ENCODE peak calls at places on chromosomes 4 and X, in four cellular contexts. D is GM12878, N is HepG2, B is K562. H is an unnamed sample.

GRCh38 chr4:69995526-69996016 is at the start of gene STATH:
- DNase-seq in D (no peak), N (no peak), B (no peak), H (no peak)

GRCh38 chr4:6746721-6747689 is 31.0 kb downstream of the BLOC1S4 start:
- DNase-seq in D (no peak), N (no peak), B (no peak), H (no peak)

GRCh38 chrX:44871114-44871645 is 1.8 kb upstream of the KDM6A start:
- DNase-seq in D (no peak), N (no peak), B (no peak), H (no peak)

GRCh38 chr4:120763650-120764049 is 158.9 kb downstream of the PRDM5 start:
- DNase-seq in D (no peak), N (no peak), B (no peak), H (no peak)

GRCh38 chr4:71261001-71261400 is 77.8 kb upstream of the SLC4A4 start:
- DNase-seq in D (no peak), N (no peak), B (no peak), H (no peak)

GRCh38 chr4:88939697-88940096 is 117.3 kb downstream of the FAM13A start:
- DNase-seq in D (no peak), N (no peak), B (no peak), H (no peak)

GRCh38 chr4:60562353-60562752 is 637.8 kb upstream of the ADGRL3 start:
- DNase-seq in D (no peak), N (no peak), B (no peak), H (no peak)

GRCh38 chr4:115453416-115453815 is 340.0 kb upstream of the NDST4 start:
- DNase-seq in D (no peak), N (no peak), B (no peak), H (no peak)

GRCh38 chr4:46844325-46844917 is 64.6 kb downstream of the COX7B2 start:
- DNase-seq in D (peak; percentile 4), N (peak; percentile 50), B (peak; percentile 21), H (peak; percentile 11)

GRCh38 chr4:106369456-106370060 is 980 bp upstream of the GIMD1 start:
- DNase-seq in D (peak; percentile 20), N (peak; percentile 42), B (peak; percentile 61), H (peak; percentile 45)

GRCh38 chrX:50618788-50619558 is 148.3 kb upstream of the DGKK start:
- DNase-seq in D (no peak), N (no peak), B (no peak), H (no peak)

GRCh38 chr4:148238086-148238485 is 204.1 kb downstream of the NR3C2 start:
- DNase-seq in D (no peak), N (no peak), B (no peak), H (no peak)

GRCh38 chr4:52751349-52751911 is at the start of gene ERVMER34-1:
- DNase-seq in D (no peak), N (no peak), B (peak; percentile 40), H (no peak)

GRCh38 chr4:149719357-149719756 is 96.3 kb downstream of the IQCM start:
- DNase-seq in D (no peak), N (no peak), B (no peak), H (no peak)

GRCh38 chr4:137909910-137910309 is 332.2 kb downstream of the SLC7A11 start:
- DNase-seq in D (no peak), N (no peak), B (no peak), H (peak; percentile 48)

GRCh38 chr4:182649698-182650477 is 267.3 kb downstream of the DCTD start:
- DNase-seq in D (no peak), N (no peak), B (no peak), H (no peak)

GRCh38 chr4:186604124-186604627 is 48.8 kb upstream of the MTNR1A start:
- DNase-seq in D (no peak), N (peak; percentile 59), B (no peak), H (no peak)

GRCh38 chr4:85717366-85717765 is 242.4 kb downstream of the ARHGAP24 start:
- DNase-seq in D (no peak), N (no peak), B (no peak), H (no peak)

GRCh38 chr4:126899382-126899801 is 733.4 kb upstream of the INTU start:
- DNase-seq in D (no peak), N (no peak), B (no peak), H (no peak)

GRCh38 chrX:110966839-110967238 is 129.2 kb upstream of the PAK3 start:
- DNase-seq in D (no peak), N (peak; percentile 21), B (no peak), H (no peak)

GRCh38 chr4:22237155-22237751 is 278.6 kb downstream of the ADGRA3 start:
- DNase-seq in D (no peak), N (peak; percentile 15), B (no peak), H (peak; percentile 39)

GRCh38 chr4:98747659-98748091 is 89.3 kb upstream of the TSPAN5 start:
- DNase-seq in D (no peak), N (no peak), B (no peak), H (no peak)

GRCh38 chr4:87090305-87090704 is 130.1 kb downstream of the KLHL8 start:
- DNase-seq in D (no peak), N (no peak), B (no peak), H (no peak)

DNA sequence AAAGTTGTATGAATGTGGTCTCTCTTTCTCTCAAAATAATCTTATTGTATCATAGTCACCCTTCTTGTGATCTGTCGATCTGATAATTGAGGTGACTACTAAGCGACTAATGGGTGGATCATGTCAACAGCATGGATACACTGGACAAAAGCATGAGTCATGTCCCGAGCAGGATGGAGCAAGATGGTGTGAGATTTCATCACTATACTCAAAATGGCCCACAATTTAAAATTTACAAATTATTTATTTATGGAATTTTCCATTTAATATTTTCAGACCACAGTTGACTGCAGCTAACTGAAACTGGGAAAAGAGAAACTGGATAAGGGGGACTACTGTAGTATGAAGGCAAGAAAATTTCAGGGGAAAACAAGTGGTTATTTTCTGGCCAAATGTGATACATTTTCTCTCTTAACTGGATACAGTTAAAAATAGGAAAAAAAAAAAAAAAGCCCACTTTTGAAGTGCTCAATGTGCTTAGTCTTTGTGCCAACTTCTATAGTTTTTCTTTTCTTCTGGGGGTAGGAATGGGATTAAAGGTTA is 25.3 kb downstream of the FAM241A start:
- DNase-seq in D (no peak), N (peak; percentile 43), B (peak; percentile 77), H (no peak)
- TF ChIP-seq BHLHE40 in D (no peak), N (no peak), B (peak; percentile 49), H (no peak)

DNA sequence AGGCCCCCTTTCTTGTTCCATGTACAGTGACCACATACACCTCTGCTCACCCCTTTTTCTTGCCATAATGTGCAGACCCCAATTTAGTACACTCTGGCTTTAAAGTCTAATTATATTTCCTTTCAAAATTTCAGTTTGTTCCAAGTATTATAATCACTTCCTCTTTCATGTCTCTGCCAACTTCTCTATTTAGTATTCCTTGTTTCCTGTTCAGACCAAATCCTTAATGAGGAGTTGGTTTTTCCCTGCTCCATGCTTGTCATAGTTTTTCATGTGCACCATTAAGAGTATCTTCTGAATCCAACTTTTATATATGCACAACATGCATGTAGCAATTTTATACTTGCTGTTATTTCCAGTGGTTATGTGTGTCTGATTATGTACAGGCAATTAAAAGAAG is 32.3 kb downstream of the USP53 start:
- DNase-seq in D (no peak), N (no peak), B (no peak), H (no peak)
- TF ChIP-seq SP1 in D (no peak), N (no peak), B (no peak), H (no peak)

GRCh38 chrX:9597361-9598035 is 132.6 kb downstream of the TBL1X start:
- DNase-seq in D (no peak), N (no peak), B (no peak), H (no peak)
- TF ChIP-seq FOXM1 in D (no peak), N (no peak), B (no peak), H (no peak)

GRCh38 chr4:122703868-122704267 is 28.6 kb upstream of the BBS12 start:
- DNase-seq in D (no peak), N (no peak), B (no peak), H (no peak)

GRCh38 chr4:122701965-122702364 is 30.5 kb upstream of the BBS12 start:
- DNase-seq in D (no peak), N (no peak), B (no peak), H (no peak)

GRCh38 chr4:122702939-122703338 is 29.6 kb upstream of the BBS12 start:
- DNase-seq in D (no peak), N (no peak), B (no peak), H (no peak)

GRCh38 chr4:122701061-122701460 is 31.4 kb upstream of the BBS12 start:
- DNase-seq in D (no peak), N (no peak), B (no peak), H (no peak)

DNA sequence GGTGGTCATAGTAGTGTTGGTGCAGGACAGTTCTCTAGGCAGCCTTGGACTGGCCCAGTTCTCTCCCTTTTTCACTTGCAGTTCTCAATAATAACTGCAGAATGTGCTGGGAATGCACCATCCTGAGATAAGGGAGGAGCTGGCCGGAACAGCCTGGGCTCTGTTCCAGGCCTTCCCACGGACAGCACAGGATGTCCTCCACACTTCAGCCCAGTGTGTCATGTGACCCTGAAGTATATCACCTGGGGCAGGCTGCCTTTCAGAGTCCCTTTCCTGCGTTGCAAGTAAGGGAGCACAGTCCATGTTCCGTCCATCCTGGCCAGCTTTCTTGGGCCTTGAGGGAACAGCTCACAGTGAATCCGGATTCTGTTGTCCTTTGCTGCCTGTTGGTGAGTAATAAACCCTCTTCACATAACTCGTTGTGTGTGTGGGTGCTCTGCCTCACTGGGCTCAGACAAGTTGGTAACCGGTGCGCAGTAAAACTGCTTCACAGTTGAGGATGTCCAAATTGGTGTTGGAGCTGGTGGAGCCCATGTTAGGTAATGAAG is 32.3 kb upstream of the BBS12 start:
- DNase-seq in D (no peak), N (peak; percentile 12), B (peak; percentile 84), H (no peak)
- TF ChIP-seq BHLHE40 in D (no peak), N (no peak), B (peak; percentile 72), H (no peak)